ENCODE peak calls at places on chromosomes 3 and 15, in seven cellular contexts. O, F, V, Y, C, N and W are unnamed samples.

GRCh38 chr3:120634539-120634938 is 38.4 kb downstream of the NDUFB4 start:
- DNase-seq in O (no peak), N (no peak), C (no peak), V (no peak), Y (no peak), F (no peak), W (no peak)

GRCh38 chr3:10839167-10839566 is 23.1 kb downstream of the SLC6A11 start:
- DNase-seq in N (no peak), F (no peak), C (no peak), V (no peak), O (no peak), Y (no peak), W (no peak)

GRCh38 chr15:63938486-63939061 is 104.8 kb upstream of the HERC1 start:
- DNase-seq in F (no peak), Y (no peak), O (peak), C (no peak), V (no peak), N (no peak), W (peak)

GRCh38 chr3:87771338-87772059 is 287.3 kb downstream of the CGGBP1 start:
- DNase-seq in F (peak), V (peak), N (no peak), O (peak), Y (peak), C (peak), W (no peak)

GRCh38 chr3:123533554-123534159 is 51.2 kb downstream of the HACD2 start:
- DNase-seq in N (no peak), Y (no peak), O (peak), C (no peak), V (no peak), F (no peak), W (no peak)

GRCh38 chr3:39109086-39109485 is 1.6 kb downstream of the TTC21A start:
- DNase-seq in V (no peak), N (no peak), O (no peak), F (no peak), C (no peak), Y (no peak), W (no peak)

GRCh38 chr15:70501121-70501727 is 262.1 kb downstream of the UACA start:
- DNase-seq in N (no peak), C (no peak), Y (no peak), V (no peak), F (no peak), O (no peak), W (no peak)

GRCh38 chr15:56341201-56341600 is 24.0 kb upstream of the TEX9 start:
- DNase-seq in O (no peak), V (no peak), C (no peak), F (no peak), N (no peak), Y (no peak), W (no peak)

GRCh38 chr3:197963019-197963637 is 3.1 kb downstream of the LMLN start:
- DNase-seq in C (no peak), Y (no peak), V (no peak), F (no peak), N (no peak), O (no peak), W (no peak)

GRCh38 chr3:46006646-46007045 is 11.0 kb upstream of the FYCO1 start:
- DNase-seq in Y (no peak), N (no peak), O (peak), V (no peak), F (no peak), C (no peak), W (no peak)

GRCh38 chr3:129539201-129539600 is 3.8 kb upstream of the H1-8 start:
- DNase-seq in V (no peak), C (no peak), N (no peak), F (no peak), Y (no peak), O (no peak), W (no peak)

GRCh38 chr3:194276768-194277546 is 74.2 kb downstream of the CPN2 start:
- DNase-seq in N (peak), C (no peak), F (no peak), O (no peak), V (no peak), Y (no peak), W (no peak)

GRCh38 chr15:62509395-62509973 is 344.4 kb upstream of the C2CD4B start:
- DNase-seq in C (no peak), Y (no peak), V (no peak), O (no peak), F (no peak), N (no peak), W (no peak)

GRCh38 chr3:69646287-69647067 is 92.8 kb upstream of the MITF start:
- DNase-seq in V (no peak), F (no peak), C (no peak), N (no peak), Y (no peak), O (no peak), W (no peak)

GRCh38 chr3:112298781-112299180 is 4.8 kb upstream of the SLC9C1 start:
- DNase-seq in V (no peak), N (no peak), O (no peak), F (no peak), Y (no peak), C (no peak), W (no peak)

GRCh38 chr15:28955160-28955502 is 69.4 kb downstream of the APBA2 start:
- DNase-seq in C (no peak), O (peak), F (no peak), Y (peak), V (no peak), N (no peak), W (peak)

GRCh38 chr3:59502806-59503205 is 453.0 kb upstream of the CFAP20DC start:
- DNase-seq in V (no peak), Y (peak), C (no peak), O (peak), N (no peak), F (no peak), W (peak)

GRCh38 chr3:123688241-123688747 is 103.4 kb upstream of the HACD2 start:
- DNase-seq in N (no peak), F (no peak), C (no peak), Y (no peak), O (peak), V (no peak), W (no peak)

GRCh38 chr3:196604548-196604947 is 34.9 kb upstream of the NRROS start:
- DNase-seq in O (no peak), F (peak), Y (peak), N (no peak), C (no peak), V (no peak), W (peak)

GRCh38 chr3:110293660-110294059 is 778.0 kb upstream of the NECTIN3 start:
- DNase-seq in C (no peak), Y (no peak), V (no peak), N (no peak), F (no peak), O (peak), W (no peak)

GRCh38 chr3:48702320-48702921 is 14.6 kb downstream of the IP6K2 start:
- DNase-seq in N (no peak), F (no peak), C (no peak), O (no peak), Y (no peak), V (no peak), W (no peak)

GRCh38 chr3:72077473-72078259 is 292.7 kb upstream of the PROK2 start:
- DNase-seq in V (no peak), F (no peak), N (no peak), O (no peak), Y (no peak), C (no peak), W (no peak)

GRCh38 chr3:9727743-9728142 is 3.8 kb upstream of the BRPF1 start:
- DNase-seq in N (no peak), Y (no peak), F (no peak), V (no peak), C (no peak), O (peak), W (no peak)

GRCh38 chr3:37163262-37164020 is 10.9 kb downstream of the LRRFIP2 start:
- DNase-seq in O (peak), F (no peak), C (peak), N (no peak), V (no peak), Y (peak), W (peak)

GRCh38 chr15:68820205-68820588 is 498 bp downstream of the ANP32A start:
- DNase-seq in F (peak), V (peak), C (peak), O (peak), Y (peak), N (peak), W (peak)

GRCh38 chr3:58204713-58205112 is 6.1 kb downstream of the DNASE1L3 start:
- DNase-seq in F (no peak), O (no peak), V (no peak), N (no peak), Y (no peak), C (no peak), W (no peak)

GRCh38 chr3:46710229-46710628 is 7.4 kb downstream of the PRSS50 start:
- DNase-seq in Y (no peak), N (peak), V (no peak), C (no peak), F (no peak), O (no peak), W (no peak)

GRCh38 chr3:110815008-110815583 is 256.5 kb upstream of the NECTIN3 start:
- DNase-seq in O (peak), V (no peak), C (no peak), N (no peak), F (no peak), Y (no peak), W (no peak)

GRCh38 chr3:86995537-86995936 is 4.6 kb upstream of the VGLL3 start:
- DNase-seq in N (no peak), V (no peak), F (no peak), Y (no peak), O (peak), C (no peak), W (no peak)

GRCh38 chr15:99333981-99334380 is 82.7 kb downstream of the LRRC28 start:
- DNase-seq in V (no peak), C (no peak), F (no peak), O (no peak), N (no peak), Y (no peak), W (no peak)

GRCh38 chr15:64701051-64701450 is 74.3 kb downstream of the RBPMS2 start:
- DNase-seq in F (no peak), Y (no peak), N (no peak), O (no peak), V (no peak), C (no peak), W (no peak)

GRCh38 chr3:148600902-148601765 is 96.6 kb upstream of the AGTR1 start:
- DNase-seq in V (no peak), F (no peak), N (no peak), C (no peak), O (no peak), Y (no peak), W (no peak)

GRCh38 chr15:41936649-41937567 is 35.4 kb downstream of the EHD4 start:
- DNase-seq in V (no peak), F (peak), O (no peak), N (peak), Y (peak), C (peak), W (peak)

GRCh38 chr3:46725663-46726314 is 8.1 kb upstream of the PRSS50 start:
- DNase-seq in O (peak), V (no peak), N (no peak), F (no peak), Y (no peak), C (no peak), W (no peak)

GRCh38 chr3:72134989-72135451 is 350.1 kb upstream of the PROK2 start:
- DNase-seq in N (no peak), V (no peak), O (no peak), F (peak), C (no peak), Y (no peak), W (no peak)

GRCh38 chr3:136008732-136009456 is 43.4 kb downstream of the PPP2R3A start:
- DNase-seq in C (no peak), O (peak), V (no peak), Y (no peak), N (no peak), F (no peak), W (no peak)

GRCh38 chr3:185813691-185814215 is 11.1 kb downstream of the IGF2BP2 start:
- DNase-seq in Y (no peak), N (no peak), C (no peak), V (peak), F (no peak), O (peak), W (no peak)

GRCh38 chr3:157103280-157103679 is 56.7 kb downstream of the CCNL1 start:
- DNase-seq in N (no peak), V (no peak), F (peak), C (no peak), Y (peak), O (no peak), W (no peak)